ENCODE peak calls at places on chromosomes 16 and 17, in eight cellular contexts. One of them, this sample, is unnamed.

GRCh38 chr16:66728117-66728787 is 23.2 kb downstream of the DYNC1LI2 start:
- DNase-seq in RWPE1: peak; percentile 55
- DNase-seq in mesendoderm: peak; percentile 71
- DNase-seq in breast epithelium: no peak
- DNase-seq in testis: peak; percentile 71
- DNase-seq in mammary epithelial cell: peak; percentile 26
- DNase-seq in GM23248: peak; percentile 83
- DNase-seq in tibial artery: no peak
- DNase-seq in this sample: no peak

GRCh38 chr17:32672701-32673100 is 185.9 kb downstream of the CDK5R1 start:
- DNase-seq in RWPE1: no peak
- DNase-seq in mesendoderm: no peak
- DNase-seq in breast epithelium: no peak
- DNase-seq in testis: no peak
- DNase-seq in mammary epithelial cell: no peak
- DNase-seq in GM23248: no peak
- DNase-seq in tibial artery: no peak
- DNase-seq in this sample: no peak

GRCh38 chr17:70091681-70092080 is 16.7 kb downstream of the KCNJ16 start:
- DNase-seq in RWPE1: no peak
- DNase-seq in mesendoderm: no peak
- DNase-seq in breast epithelium: no peak
- DNase-seq in testis: no peak
- DNase-seq in mammary epithelial cell: no peak
- DNase-seq in GM23248: no peak
- DNase-seq in tibial artery: no peak
- DNase-seq in this sample: no peak

GRCh38 chr16:52561910-52562741 is 15.2 kb upstream of the TOX3 start:
- DNase-seq in RWPE1: no peak
- DNase-seq in mesendoderm: no peak
- DNase-seq in breast epithelium: no peak
- DNase-seq in testis: no peak
- DNase-seq in mammary epithelial cell: no peak
- DNase-seq in GM23248: no peak
- DNase-seq in tibial artery: no peak
- DNase-seq in this sample: no peak

GRCh38 chr17:81309140-81309858 is 14.2 kb upstream of the SLC38A10 start:
- DNase-seq in RWPE1: peak; percentile 54
- DNase-seq in mesendoderm: peak; percentile 90
- DNase-seq in breast epithelium: peak; percentile 85
- DNase-seq in testis: peak; percentile 60
- DNase-seq in mammary epithelial cell: peak; percentile 12
- DNase-seq in GM23248: peak; percentile 88
- DNase-seq in tibial artery: peak; percentile 93
- DNase-seq in this sample: peak; percentile 41

GRCh38 chr16:64627781-64628180 is 494.1 kb downstream of the CDH11 start:
- DNase-seq in RWPE1: no peak
- DNase-seq in mesendoderm: no peak
- DNase-seq in breast epithelium: no peak
- DNase-seq in testis: no peak
- DNase-seq in mammary epithelial cell: no peak
- DNase-seq in GM23248: no peak
- DNase-seq in tibial artery: no peak
- DNase-seq in this sample: no peak

GRCh38 chr17:18981642-18982424 is 22.7 kb downstream of the FAM83G start:
- DNase-seq in RWPE1: no peak
- DNase-seq in mesendoderm: peak; percentile 74
- DNase-seq in breast epithelium: no peak
- DNase-seq in testis: no peak
- DNase-seq in mammary epithelial cell: peak; percentile 67
- DNase-seq in GM23248: peak; percentile 97
- DNase-seq in tibial artery: no peak
- DNase-seq in this sample: no peak

GRCh38 chr16:28482026-28482425 is 9.8 kb downstream of the CLN3 start:
- DNase-seq in RWPE1: no peak
- DNase-seq in mesendoderm: no peak
- DNase-seq in breast epithelium: no peak
- DNase-seq in testis: no peak
- DNase-seq in mammary epithelial cell: no peak
- DNase-seq in GM23248: no peak
- DNase-seq in tibial artery: no peak
- DNase-seq in this sample: no peak

GRCh38 chr16:23072084-23072599 is 77.1 kb downstream of the USP31 start:
- DNase-seq in RWPE1: peak; percentile 73
- DNase-seq in mesendoderm: no peak
- DNase-seq in breast epithelium: peak; percentile 59
- DNase-seq in testis: peak; percentile 93
- DNase-seq in mammary epithelial cell: peak; percentile 82
- DNase-seq in GM23248: peak; percentile 90
- DNase-seq in tibial artery: peak; percentile 32
- DNase-seq in this sample: peak; percentile 45

DNA sequence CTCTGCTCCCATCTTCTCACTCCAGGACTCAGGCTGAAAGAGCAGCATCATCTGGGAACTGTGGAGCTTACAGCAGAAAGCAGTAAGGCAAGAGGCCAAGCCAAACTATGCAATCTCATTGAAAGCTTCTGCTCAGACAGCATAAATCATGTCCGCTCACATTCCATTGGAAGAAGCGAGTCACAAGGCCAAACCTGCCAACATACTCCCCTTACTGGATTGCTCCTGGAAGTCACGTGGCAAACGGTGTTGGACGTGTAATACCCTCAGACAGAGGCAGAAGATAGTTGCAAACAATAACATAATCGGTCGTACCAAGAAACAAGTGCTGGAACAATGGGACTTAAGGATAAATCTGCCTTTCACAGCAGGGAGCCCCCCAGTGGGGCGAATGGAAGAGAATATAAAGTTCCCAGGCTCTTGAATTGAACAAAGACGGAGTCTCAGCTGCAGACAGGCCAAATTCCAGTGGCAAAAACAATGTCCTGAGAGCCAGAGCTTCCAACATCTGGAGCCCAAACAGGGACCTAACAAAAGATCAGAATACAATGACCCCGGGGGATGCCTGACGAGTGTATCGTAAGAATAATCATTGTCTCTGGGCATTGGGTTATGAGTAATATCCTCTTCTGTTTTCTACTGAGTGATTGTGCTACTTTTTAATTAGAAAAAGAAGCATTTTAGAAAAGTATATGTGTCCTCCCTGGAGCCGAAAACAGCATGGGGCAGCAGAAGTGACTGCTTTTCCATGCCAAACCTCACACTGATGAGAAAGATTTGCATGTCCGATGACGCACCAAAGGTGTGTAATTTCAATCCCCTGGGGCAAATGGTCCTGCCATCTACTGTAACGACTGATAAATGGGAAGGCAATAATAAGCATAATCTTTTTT is 68.4 kb downstream of the CMC2 start:
- DNase-seq in RWPE1: no peak
- DNase-seq in mesendoderm: peak; percentile 66
- DNase-seq in breast epithelium: peak; percentile 38
- DNase-seq in testis: peak; percentile 47
- DNase-seq in mammary epithelial cell: peak; percentile 35
- DNase-seq in GM23248: peak; percentile 97
- DNase-seq in tibial artery: peak; percentile 58
- DNase-seq in this sample: no peak
- H3K27ac ChIP-seq in RWPE1: no peak overlapping the region
- H3K27ac ChIP-seq in mesendoderm: no peak overlapping the region
- H3K27ac ChIP-seq in breast epithelium: peak overlapping the region; percentile 41
- H3K27ac ChIP-seq in testis: no peak overlapping the region
- H3K27ac ChIP-seq in mammary epithelial cell: no peak overlapping the region
- H3K27ac ChIP-seq in GM23248: peak overlapping the region; percentile 97
- H3K27ac ChIP-seq in tibial artery: no peak overlapping the region
- H3K27ac ChIP-seq in this sample: no peak overlapping the region

GRCh38 chr17:43832168-43832975 is 574 bp downstream of the MPP3 start:
- DNase-seq in RWPE1: peak; percentile 85
- DNase-seq in mesendoderm: peak; percentile 19
- DNase-seq in breast epithelium: no peak
- DNase-seq in testis: peak; percentile 43
- DNase-seq in mammary epithelial cell: peak; percentile 74
- DNase-seq in GM23248: peak; percentile 91
- DNase-seq in tibial artery: peak; percentile 42
- DNase-seq in this sample: no peak

GRCh38 chr17:43834106-43834505 is 1.2 kb upstream of the MPP3 start:
- DNase-seq in RWPE1: no peak
- DNase-seq in mesendoderm: no peak
- DNase-seq in breast epithelium: no peak
- DNase-seq in testis: no peak
- DNase-seq in mammary epithelial cell: peak; percentile 11
- DNase-seq in GM23248: peak; percentile 56
- DNase-seq in tibial artery: no peak
- DNase-seq in this sample: no peak

GRCh38 chr17:43831633-43832032 is 1.3 kb downstream of the MPP3 start:
- DNase-seq in RWPE1: no peak
- DNase-seq in mesendoderm: peak; percentile 11
- DNase-seq in breast epithelium: no peak
- DNase-seq in testis: no peak
- DNase-seq in mammary epithelial cell: no peak
- DNase-seq in GM23248: no peak
- DNase-seq in tibial artery: no peak
- DNase-seq in this sample: no peak

GRCh38 chr17:43830510-43831145 is 2.3 kb downstream of the MPP3 start:
- DNase-seq in RWPE1: no peak
- DNase-seq in mesendoderm: peak; percentile 6
- DNase-seq in breast epithelium: no peak
- DNase-seq in testis: no peak
- DNase-seq in mammary epithelial cell: peak; percentile 17
- DNase-seq in GM23248: no peak
- DNase-seq in tibial artery: no peak
- DNase-seq in this sample: no peak

DNA sequence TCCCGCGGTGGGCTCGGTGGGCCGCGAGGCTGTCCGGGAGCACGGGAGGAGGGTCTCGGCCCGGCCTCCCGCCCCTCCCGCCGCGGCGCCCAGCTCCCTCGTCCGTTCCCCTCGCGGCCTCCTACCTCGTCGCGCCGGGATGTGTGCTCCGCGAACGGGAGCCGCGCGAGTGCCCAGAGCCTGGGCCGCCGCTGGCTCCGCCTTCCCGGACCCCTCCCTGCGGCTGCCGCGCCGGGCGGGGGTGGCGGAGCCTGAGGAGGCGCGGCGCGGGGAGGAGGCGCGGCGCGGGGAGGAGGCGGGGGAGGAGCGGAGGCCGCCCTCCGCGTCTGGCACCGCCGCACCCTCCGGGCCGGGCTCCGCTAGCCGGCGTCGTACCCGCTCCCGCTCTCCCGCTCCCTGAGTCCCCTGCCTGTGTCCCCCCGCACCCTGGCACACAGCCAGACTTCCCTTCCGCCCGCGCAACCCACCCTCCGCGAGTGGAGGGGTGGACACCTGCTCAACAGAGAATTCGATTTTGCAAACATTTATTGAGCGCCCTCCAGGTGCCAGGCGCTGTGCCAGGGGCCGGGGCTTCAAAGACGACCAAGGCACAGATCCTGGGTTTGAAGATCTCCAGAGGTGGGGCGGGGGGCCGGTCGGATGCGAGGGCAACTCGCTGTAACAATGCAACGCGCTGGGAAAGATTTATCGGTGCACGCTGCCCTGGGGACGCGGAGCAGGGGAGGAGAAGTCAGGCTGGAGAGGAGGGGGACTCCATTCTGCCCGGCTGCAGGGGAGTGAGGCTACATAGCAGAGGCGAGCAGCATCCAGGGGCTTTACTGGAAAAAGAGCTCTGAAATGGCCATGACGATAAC is at the start of gene MPP3:
- DNase-seq in RWPE1: peak; percentile 91
- DNase-seq in mesendoderm: peak; percentile 51
- DNase-seq in breast epithelium: peak; percentile 50
- DNase-seq in testis: peak; percentile 64
- DNase-seq in mammary epithelial cell: peak; percentile 76
- DNase-seq in GM23248: peak; percentile 90
- DNase-seq in tibial artery: peak; percentile 52
- DNase-seq in this sample: no peak
- H3K27ac ChIP-seq in RWPE1: peak within 1 kb of the TSS; percentile 70
- H3K27ac ChIP-seq in mesendoderm: no peak within 1 kb of the TSS
- H3K27ac ChIP-seq in breast epithelium: peak within 1 kb of the TSS; percentile 90
- H3K27ac ChIP-seq in testis: peak within 1 kb of the TSS; percentile 55
- H3K27ac ChIP-seq in mammary epithelial cell: no peak within 1 kb of the TSS
- H3K27ac ChIP-seq in GM23248: peak within 1 kb of the TSS; percentile 23
- H3K27ac ChIP-seq in tibial artery: peak within 1 kb of the TSS; percentile 72
- H3K27ac ChIP-seq in this sample: peak within 1 kb of the TSS; percentile 38

DNA sequence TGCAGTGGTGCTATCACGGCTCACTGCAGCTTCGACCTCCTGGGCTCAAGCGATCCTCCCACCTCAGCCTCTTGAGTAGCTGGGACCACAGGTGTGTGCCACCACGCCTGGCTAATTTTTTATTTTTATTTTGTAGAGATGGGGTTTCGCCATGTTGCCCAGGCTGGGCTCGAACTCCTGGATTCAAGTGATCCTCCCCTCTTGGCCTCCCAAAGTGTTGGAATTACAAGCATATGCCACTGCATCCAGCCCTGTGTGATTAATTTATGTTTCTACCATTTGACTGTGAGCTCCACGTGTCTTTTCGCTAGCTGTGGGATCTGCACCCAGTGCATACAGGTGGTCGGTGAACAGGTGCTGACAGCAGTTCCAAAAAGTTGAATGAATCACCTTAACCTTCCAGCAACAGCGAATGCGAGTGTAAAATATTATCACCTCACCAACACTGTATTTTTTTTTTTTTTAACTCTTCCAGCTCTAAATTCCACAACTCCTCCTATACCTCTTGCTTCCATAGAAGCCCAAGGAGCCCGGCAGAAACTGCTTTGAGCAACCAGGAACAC is 481 bp upstream of the NUDT7 start:
- DNase-seq in RWPE1: no peak
- DNase-seq in mesendoderm: no peak
- DNase-seq in breast epithelium: no peak
- DNase-seq in testis: no peak
- DNase-seq in mammary epithelial cell: no peak
- DNase-seq in GM23248: no peak
- DNase-seq in tibial artery: no peak
- DNase-seq in this sample: no peak
- H3K27ac ChIP-seq in RWPE1: no peak overlapping the region
- H3K27ac ChIP-seq in mesendoderm: peak overlapping the region; percentile 6
- H3K27ac ChIP-seq in breast epithelium: no peak overlapping the region
- H3K27ac ChIP-seq in testis: no peak overlapping the region
- H3K27ac ChIP-seq in mammary epithelial cell: no peak overlapping the region
- H3K27ac ChIP-seq in GM23248: no peak overlapping the region
- H3K27ac ChIP-seq in tibial artery: peak overlapping the region; percentile 86
- H3K27ac ChIP-seq in this sample: no peak overlapping the region

GRCh38 chr16:70591609-70592008 is 54.8 kb upstream of the IL34 start:
- DNase-seq in RWPE1: no peak
- DNase-seq in mesendoderm: no peak
- DNase-seq in breast epithelium: no peak
- DNase-seq in testis: no peak
- DNase-seq in mammary epithelial cell: no peak
- DNase-seq in GM23248: no peak
- DNase-seq in tibial artery: no peak
- DNase-seq in this sample: no peak

GRCh38 chr16:70592106-70592571 is 54.2 kb upstream of the IL34 start:
- DNase-seq in RWPE1: no peak
- DNase-seq in mesendoderm: no peak
- DNase-seq in breast epithelium: peak; percentile 81
- DNase-seq in testis: peak; percentile 57
- DNase-seq in mammary epithelial cell: no peak
- DNase-seq in GM23248: peak; percentile 46
- DNase-seq in tibial artery: peak; percentile 42
- DNase-seq in this sample: no peak

GRCh38 chr16:70597135-70597534 is 49.2 kb upstream of the IL34 start:
- DNase-seq in RWPE1: no peak
- DNase-seq in mesendoderm: no peak
- DNase-seq in breast epithelium: no peak
- DNase-seq in testis: no peak
- DNase-seq in mammary epithelial cell: no peak
- DNase-seq in GM23248: no peak
- DNase-seq in tibial artery: no peak
- DNase-seq in this sample: no peak

GRCh38 chr16:70593544-70593943 is 52.8 kb upstream of the IL34 start:
- DNase-seq in RWPE1: no peak
- DNase-seq in mesendoderm: no peak
- DNase-seq in breast epithelium: no peak
- DNase-seq in testis: no peak
- DNase-seq in mammary epithelial cell: no peak
- DNase-seq in GM23248: no peak
- DNase-seq in tibial artery: no peak
- DNase-seq in this sample: no peak

GRCh38 chr16:70594569-70594968 is 51.8 kb upstream of the IL34 start:
- DNase-seq in RWPE1: no peak
- DNase-seq in mesendoderm: no peak
- DNase-seq in breast epithelium: peak; percentile 97
- DNase-seq in testis: peak; percentile 90
- DNase-seq in mammary epithelial cell: peak; percentile 65
- DNase-seq in GM23248: no peak
- DNase-seq in tibial artery: peak; percentile 68
- DNase-seq in this sample: no peak
- H3K27ac ChIP-seq in RWPE1: peak overlapping the region; percentile 22
- H3K27ac ChIP-seq in mesendoderm: no peak overlapping the region
- H3K27ac ChIP-seq in breast epithelium: peak overlapping the region; percentile 63
- H3K27ac ChIP-seq in testis: peak overlapping the region; percentile 44
- H3K27ac ChIP-seq in mammary epithelial cell: no peak overlapping the region
- H3K27ac ChIP-seq in GM23248: no peak overlapping the region
- H3K27ac ChIP-seq in tibial artery: peak overlapping the region; percentile 57
- H3K27ac ChIP-seq in this sample: no peak overlapping the region